ENCODE peak calls at places on chromosomes 6 and 20, in four cellular contexts. B is GM12878, T is HepG2, Q is K562. M is an unnamed sample.

GRCh38 chr20:36264426-36265246 is 28.4 kb downstream of the AAR2 start:
- DNase-seq in B (no peak), T (no peak), Q (no peak), M (no peak)

GRCh38 chr20:64026-64603 is 23.4 kb upstream of the DEFB125 start:
- DNase-seq in B (no peak), T (no peak), Q (no peak), M (no peak)

GRCh38 chr6:43924222-43924702 is 154.3 kb downstream of the VEGFA start:
- DNase-seq in B (peak), T (no peak), Q (no peak), M (no peak)

GRCh38 chr6:140003217-140003616 is 628.8 kb upstream of the CITED2 start:
- DNase-seq in B (no peak), T (no peak), Q (no peak), M (no peak)

GRCh38 chr6:128358111-128358780 is 162.2 kb downstream of the PTPRK start:
- DNase-seq in B (no peak), T (no peak), Q (no peak), M (no peak)

GRCh38 chr20:35173576-35174192 is 1.8 kb downstream of the PROCR start:
- DNase-seq in B (no peak), T (no peak), Q (no peak), M (no peak)

GRCh38 chr6:39260451-39260850 is 31.2 kb upstream of the KCNK5 start:
- DNase-seq in B (no peak), T (no peak), Q (no peak), M (no peak)

GRCh38 chr20:21364413-21364812 is 32.9 kb downstream of the NKX2-4 start:
- DNase-seq in B (no peak), T (peak), Q (no peak), M (no peak)

GRCh38 chr20:61757678-61758555 is 307.8 kb downstream of the TAF4 start:
- DNase-seq in B (no peak), T (no peak), Q (no peak), M (no peak)

GRCh38 chr6:128307671-128308070 is 212.7 kb downstream of the PTPRK start:
- DNase-seq in B (no peak), T (no peak), Q (no peak), M (no peak)

GRCh38 chr20:23362392-23363256 is 642 bp downstream of the GZF1 start:
- DNase-seq in B (no peak), T (peak), Q (no peak), M (peak)

GRCh38 chr6:31922942-31923341 is 4.6 kb upstream of the C2 start:
- DNase-seq in B (no peak), T (peak), Q (peak), M (no peak)

GRCh38 chr20:39070484-39071231 is 108.5 kb downstream of the DHX35 start:
- DNase-seq in B (no peak), T (peak), Q (no peak), M (no peak)

GRCh38 chr20:33353013-33353402 is 48.3 kb downstream of the CDK5RAP1 start:
- DNase-seq in B (no peak), T (no peak), Q (no peak), M (no peak)

GRCh38 chr6:81933648-81934047 is 181.2 kb upstream of the TENT5A start:
- DNase-seq in B (no peak), T (peak), Q (no peak), M (no peak)

GRCh38 chr6:117130125-117130524 is 135.2 kb upstream of the VGLL2 start:
- DNase-seq in B (no peak), T (no peak), Q (no peak), M (no peak)

GRCh38 chr20:34980543-34981213 is 25.0 kb downstream of the MYH7B start:
- DNase-seq in B (no peak), T (no peak), Q (no peak), M (no peak)

GRCh38 chr6:75128881-75129570 is 76.8 kb downstream of the COL12A1 start:
- DNase-seq in B (no peak), T (no peak), Q (no peak), M (no peak)

GRCh38 chr6:548517-548916 is 108.4 kb downstream of the HUS1B start:
- DNase-seq in B (no peak), T (no peak), Q (no peak), M (no peak)

GRCh38 chr6:106360989-106361430 is 493 bp downstream of the CRYBG1 start:
- DNase-seq in B (no peak), T (no peak), Q (peak), M (no peak)

GRCh38 chr6:45759134-45759849 is 256.4 kb downstream of the CLIC5 start:
- DNase-seq in B (no peak), T (no peak), Q (no peak), M (no peak)

GRCh38 chr20:63846128-63846771 is 15.0 kb upstream of the ABHD16B start:
- DNase-seq in B (no peak), T (peak), Q (peak), M (peak)

GRCh38 chr6:43944908-43945777 is 175.1 kb downstream of the VEGFA start:
- DNase-seq in B (no peak), T (no peak), Q (no peak), M (no peak)

GRCh38 chr20:57435498-57436222 is 44.5 kb downstream of the RBM38 start:
- DNase-seq in B (no peak), T (peak), Q (peak), M (no peak)

GRCh38 chr6:41470341-41471063 is 75.7 kb upstream of the FOXP4 start:
- DNase-seq in B (no peak), T (no peak), Q (no peak), M (no peak)

GRCh38 chr6:108598316-108598863 is 37.7 kb downstream of the FOXO3 start:
- DNase-seq in B (peak), T (no peak), Q (peak), M (no peak)

GRCh38 chr6:116062496-116062895 is 1.8 kb upstream of the FRK start:
- DNase-seq in B (no peak), T (no peak), Q (no peak), M (no peak)

GRCh38 chr6:116059713-116060571 is 749 bp downstream of the FRK start:
- DNase-seq in B (peak), T (peak), Q (peak), M (no peak)

GRCh38 chr6:116057766-116058165 is 2.9 kb downstream of the FRK start:
- DNase-seq in B (no peak), T (no peak), Q (no peak), M (no peak)

GRCh38 chr6:116064626-116065025 is 3.9 kb upstream of the FRK start:
- DNase-seq in B (no peak), T (no peak), Q (no peak), M (no peak)

DNA sequence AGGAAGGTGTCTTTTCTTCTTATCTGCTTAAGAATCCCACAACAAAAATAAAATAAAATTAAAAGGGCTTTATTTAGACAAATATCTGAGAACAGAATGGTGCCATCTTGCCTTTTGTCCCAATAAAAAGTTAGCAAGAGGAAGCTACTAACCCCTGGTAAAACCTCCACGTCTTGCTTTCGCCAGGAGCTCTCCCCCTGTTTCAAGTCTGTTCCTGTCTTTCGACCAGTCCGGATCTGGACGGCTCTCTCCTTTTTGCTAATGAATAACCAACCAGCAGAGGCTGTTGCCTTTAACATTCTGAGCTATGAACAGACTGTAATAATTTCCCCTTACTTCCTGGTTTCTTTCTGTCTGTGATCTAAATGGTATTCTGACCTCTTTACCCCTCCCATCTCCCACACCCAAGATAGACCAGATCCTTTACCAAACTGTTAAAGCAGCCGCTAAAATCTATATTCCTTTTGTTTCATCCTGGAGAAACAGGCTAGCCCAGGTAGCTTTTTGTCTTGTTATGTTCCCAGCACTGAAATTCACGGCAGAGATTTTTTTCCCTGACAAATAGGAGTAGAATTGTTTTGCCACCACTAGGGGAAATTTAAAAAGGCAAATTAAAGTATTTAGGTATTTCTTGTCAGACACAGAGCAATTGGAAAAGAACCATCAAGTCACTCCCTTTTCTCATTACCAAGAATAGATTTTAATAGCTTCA is at the start of gene FRK:
- DNase-seq in B (no peak), T (peak), Q (no peak), M (no peak)
- TF ChIP-seq TARDBP in B (no peak), T (peak), Q (no peak), M (no peak)

GRCh38 chr6:141657812-141658211 is 474.9 kb upstream of the GJE1 start:
- DNase-seq in B (no peak), T (no peak), Q (no peak), M (no peak)

GRCh38 chr6:141653590-141653989 is 479.1 kb upstream of the GJE1 start:
- DNase-seq in B (no peak), T (no peak), Q (peak), M (no peak)

GRCh38 chr6:141659582-141659981 is 473.1 kb upstream of the GJE1 start:
- DNase-seq in B (no peak), T (no peak), Q (no peak), M (no peak)

DNA sequence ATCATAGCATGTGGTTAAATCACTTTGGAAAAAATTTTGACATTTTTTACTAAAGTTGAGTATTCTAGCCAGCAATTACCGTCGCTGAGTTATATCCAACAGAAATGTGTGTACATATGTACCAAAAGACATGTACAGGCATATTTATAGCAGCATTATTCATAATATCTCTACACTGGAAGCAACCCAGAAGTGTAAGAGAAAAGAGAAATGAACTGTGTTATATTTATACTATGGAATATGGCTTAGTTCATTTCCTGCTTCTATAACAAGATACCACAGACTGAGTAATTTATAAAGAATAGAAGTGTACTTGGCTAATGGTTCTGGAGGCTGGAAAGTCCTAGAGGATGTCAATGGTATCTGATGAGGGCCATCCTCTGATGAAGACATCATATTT is 474.0 kb upstream of the GJE1 start:
- DNase-seq in B (no peak), T (no peak), Q (no peak), M (no peak)
- TF ChIP-seq TARDBP in B (no peak), T (no peak), Q (no peak), M (no peak)

DNA sequence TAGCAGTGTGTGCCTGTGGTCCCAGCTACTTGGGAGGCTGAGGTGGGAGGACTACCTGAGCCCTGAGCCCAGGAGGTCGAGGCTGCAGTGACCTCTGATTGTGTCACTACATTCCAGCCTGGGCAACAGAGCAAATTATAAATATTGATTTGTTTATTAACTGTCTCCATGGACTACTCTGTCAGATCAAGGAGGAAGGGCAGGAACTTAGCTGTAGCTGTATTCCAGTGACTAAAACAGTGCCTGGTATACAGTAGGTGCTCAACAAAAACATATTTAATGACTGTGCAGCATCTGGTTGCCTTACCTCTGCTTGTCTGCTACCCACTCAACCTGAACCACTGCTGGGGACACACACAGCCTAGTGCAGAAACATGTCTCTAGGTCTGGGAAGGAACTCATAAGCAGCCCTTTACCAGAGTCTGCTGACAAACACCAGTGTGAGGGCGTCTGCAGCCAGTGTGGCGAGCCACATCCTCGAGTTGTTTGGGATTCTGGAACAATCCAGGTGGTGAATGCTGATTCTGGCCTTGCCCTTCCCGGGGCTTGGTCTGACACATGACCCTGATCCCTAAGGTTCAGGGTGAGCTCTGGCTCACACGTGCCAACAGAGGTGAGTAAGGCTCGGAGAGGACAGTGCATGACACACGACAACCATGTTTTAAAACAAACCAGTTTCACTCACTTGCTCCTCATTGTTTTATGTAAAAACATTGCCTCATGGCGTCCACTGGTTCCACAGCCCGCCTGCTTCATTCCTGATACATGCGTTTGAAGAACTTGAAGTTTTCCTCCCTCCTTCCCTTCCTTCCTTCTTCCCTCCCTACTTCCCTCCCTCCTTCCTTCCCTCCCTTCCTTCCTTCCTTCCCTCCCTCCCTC is 117.9 kb upstream of the ZNF217 start:
- DNase-seq in B (no peak), T (peak), Q (no peak), M (no peak)
- TF ChIP-seq TARDBP in B (no peak), T (no peak), Q (no peak), M (no peak)

DNA sequence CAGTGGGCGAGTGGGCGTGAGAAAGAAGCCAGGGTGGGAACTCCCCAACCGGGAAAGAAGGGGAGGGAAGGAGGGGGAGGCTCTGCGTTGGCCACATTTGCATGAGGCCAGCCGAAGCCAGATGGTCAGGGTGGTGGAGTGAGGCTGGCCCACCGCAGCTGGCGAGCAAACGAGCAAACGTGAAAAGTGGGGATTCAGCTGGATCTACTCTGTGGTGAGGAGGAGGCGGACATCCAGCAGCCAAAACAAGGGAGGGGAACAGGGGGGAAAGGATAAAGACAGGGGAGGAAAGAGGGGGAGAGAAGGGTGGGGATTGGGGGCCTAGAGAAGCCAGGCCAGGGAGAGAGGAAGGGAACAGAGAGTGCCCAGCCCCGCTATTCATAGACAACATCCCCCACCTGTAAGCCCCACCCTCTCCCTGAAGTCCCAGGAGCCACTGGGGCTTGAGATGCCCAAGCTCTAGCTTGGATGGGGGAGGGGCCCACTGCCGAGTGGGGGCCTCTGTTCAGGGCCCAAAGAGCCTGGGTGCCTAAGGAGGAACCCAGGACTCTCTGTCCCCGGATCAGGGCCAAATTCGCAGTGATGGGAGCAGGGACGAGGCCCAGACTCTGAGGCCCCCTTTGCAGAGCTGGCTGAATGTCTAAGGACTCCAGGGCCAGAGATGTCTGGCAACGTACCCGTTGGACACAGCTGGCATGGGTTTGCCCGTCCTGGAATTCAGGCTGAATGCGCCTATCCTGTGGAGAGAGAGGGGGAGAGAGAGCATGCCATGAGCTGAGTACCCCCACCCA is 45.1 kb downstream of the CPNE5 start:
- DNase-seq in B (no peak), T (no peak), Q (no peak), M (no peak)
- TF ChIP-seq TARDBP in B (no peak), T (no peak), Q (no peak), M (no peak)

GRCh38 chr6:2876210-2877056 is 26.7 kb downstream of the SERPINB9 start:
- DNase-seq in B (no peak), T (peak), Q (no peak), M (no peak)
- TF ChIP-seq TARDBP in B (no peak), T (peak), Q (no peak), M (no peak)

GRCh38 chr6:125393449-125393858 is 91.7 kb upstream of the HDDC2 start:
- DNase-seq in B (no peak), T (no peak), Q (no peak), M (no peak)
- TF ChIP-seq TARDBP in B (no peak), T (no peak), Q (no peak), M (no peak)

GRCh38 chr6:52063584-52064400 is 23.6 kb downstream of the PKHD1 start:
- DNase-seq in B (peak), T (peak), Q (peak), M (peak)
- TF ChIP-seq TARDBP in B (no peak), T (no peak), Q (no peak), M (no peak)

DNA sequence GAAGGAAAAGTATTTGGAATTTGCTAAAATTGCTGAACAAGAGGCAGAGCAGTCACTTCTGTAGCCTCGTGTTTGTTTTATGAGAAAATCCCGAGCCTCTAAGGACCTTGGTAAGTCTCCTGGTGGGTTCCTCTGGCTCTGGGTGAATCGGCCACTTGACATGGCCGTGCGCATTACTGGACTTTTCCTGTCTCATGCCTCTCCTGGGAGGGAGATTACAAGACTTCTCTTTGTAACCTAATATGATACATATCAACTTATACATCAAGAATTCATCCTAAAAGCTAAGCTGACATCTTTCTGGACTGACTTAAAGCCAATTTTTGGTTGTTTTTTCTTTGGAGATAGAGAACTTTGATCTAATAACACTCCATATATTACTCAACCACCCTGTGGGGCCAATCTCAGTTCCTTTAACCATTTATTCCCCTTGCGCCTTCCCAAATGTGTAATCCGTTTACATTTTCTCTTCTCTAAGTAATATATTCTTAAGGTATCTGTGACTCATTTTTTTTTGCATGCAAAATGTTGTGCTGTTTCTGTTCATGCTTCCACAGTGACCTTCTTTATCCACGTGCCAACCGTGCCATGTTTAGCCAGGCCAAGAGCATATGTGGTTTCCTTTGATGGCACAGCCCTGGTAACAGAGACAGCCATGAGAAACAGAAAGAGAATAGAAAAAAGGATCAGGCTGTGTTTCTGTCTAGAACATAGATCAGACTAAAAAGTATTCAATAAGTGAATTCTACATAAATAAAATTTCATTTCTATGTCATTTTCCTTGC is 47.5 kb upstream of the JAG1 start:
- DNase-seq in B (no peak), T (no peak), Q (no peak), M (no peak)
- TF ChIP-seq TARDBP in B (no peak), T (no peak), Q (no peak), M (no peak)